ENCODE peak calls at places on chromosomes 3 and 15, in eight cellular contexts. U, D, H, G, W, N, S and O are unnamed samples.

GRCh38 chr3:45907769-45908705 is 21.7 kb downstream of the CCR9 start:
- DNase-seq in U (no peak), W (no peak), H (no peak), D (no peak), G (no peak), S (no peak), N (no peak), O (no peak)

GRCh38 chr3:37768107-37768809 is 93.4 kb upstream of the CTDSPL start:
- DNase-seq in N (no peak), D (no peak), H (peak), W (peak), G (no peak), S (no peak), U (no peak), O (no peak)

GRCh38 chr15:60673156-60673555 is 194.2 kb upstream of the ICE2 start:
- DNase-seq in S (no peak), G (no peak), W (no peak), U (no peak), H (no peak), D (no peak), N (no peak), O (no peak)

GRCh38 chr3:111593666-111594065 is 1.5 kb downstream of the ZBED2 start:
- DNase-seq in W (no peak), H (no peak), S (no peak), U (no peak), N (no peak), D (no peak), G (no peak), O (no peak)

GRCh38 chr3:11545186-11545851 is 98.4 kb downstream of the VGLL4 start:
- DNase-seq in H (no peak), S (no peak), N (no peak), G (no peak), D (no peak), U (no peak), W (no peak), O (no peak)

GRCh38 chr3:184472723-184473419 is 88.7 kb upstream of the EPHB3 start:
- DNase-seq in U (no peak), H (no peak), N (no peak), D (peak), S (no peak), G (no peak), W (no peak), O (peak)

GRCh38 chr15:33152502-33153109 is 41.9 kb downstream of the FMN1 start:
- DNase-seq in W (no peak), S (no peak), N (no peak), U (peak), D (no peak), H (peak), G (no peak), O (no peak)

GRCh38 chr3:119582178-119582577 is 2.9 kb downstream of the ADPRH start:
- DNase-seq in G (peak), W (no peak), N (no peak), D (no peak), H (no peak), S (no peak), U (no peak), O (no peak)

GRCh38 chr15:35624881-35625280 is 78.9 kb upstream of the DPH6 start:
- DNase-seq in N (no peak), S (no peak), D (no peak), U (peak), H (peak), W (no peak), G (no peak), O (no peak)

GRCh38 chr3:10387881-10388621 is 67.1 kb upstream of the SEC13 start:
- DNase-seq in G (no peak), U (no peak), N (no peak), W (no peak), S (no peak), H (no peak), D (no peak), O (peak)

GRCh38 chr15:45187894-45188830 is at the start of gene SHF:
- DNase-seq in W (peak), G (peak), H (no peak), U (no peak), S (peak), D (no peak), N (no peak), O (peak)

GRCh38 chr3:11306815-11307589 is 34.8 kb downstream of the ATG7 start:
- DNase-seq in H (no peak), S (no peak), G (no peak), U (no peak), D (no peak), W (no peak), N (no peak), O (peak)

GRCh38 chr3:72572489-72573007 is 275.7 kb downstream of the SHQ1 start:
- DNase-seq in N (no peak), W (no peak), D (no peak), U (no peak), S (no peak), H (no peak), G (no peak), O (no peak)

GRCh38 chr15:98187549-98187948 is 227.0 kb downstream of the ARRDC4 start:
- DNase-seq in H (no peak), G (no peak), S (no peak), U (no peak), W (no peak), D (no peak), N (no peak), O (no peak)

GRCh38 chr15:83556754-83557153 is 97.2 kb upstream of the ADAMTSL3 start:
- DNase-seq in S (no peak), H (no peak), W (no peak), G (no peak), N (no peak), D (no peak), U (no peak), O (no peak)

GRCh38 chr3:61358364-61358763 is 107.1 kb upstream of the FHIT start:
- DNase-seq in N (peak), G (peak), S (no peak), U (peak), W (no peak), H (no peak), D (no peak), O (no peak)

GRCh38 chr3:152395764-152396163 is 127.0 kb downstream of the MBNL1 start:
- DNase-seq in H (no peak), U (no peak), D (no peak), N (no peak), G (no peak), W (no peak), S (no peak), O (no peak)